ENCODE peak calls at places on chromosomes 11 and 22, in seven cellular contexts. One of them, this sample, is unnamed.

GRCh38 chr11:69348414-69349235 is 54.7 kb downstream of the MYEOV start:
- DNase-seq in SJSA1: peak; percentile 55
- DNase-seq in GM23248: no peak
- DNase-seq in WERI-Rb-1: no peak
- DNase-seq in heart right ventricle: no peak
- DNase-seq in neuronal stem cell: no peak
- DNase-seq in GM23338: no peak
- DNase-seq in this sample: no peak

GRCh38 chr22:50713008-50713385 is 25.0 kb upstream of the ACR start:
- DNase-seq in heart right ventricle: no peak
- DNase-seq in neuronal stem cell: no peak
- DNase-seq in WERI-Rb-1: no peak
- DNase-seq in GM23338: no peak
- DNase-seq in SJSA1: no peak
- DNase-seq in GM23248: no peak
- DNase-seq in this sample: no peak

GRCh38 chr11:74035264-74035663 is 26.4 kb upstream of the UCP3 start:
- DNase-seq in heart right ventricle: no peak
- DNase-seq in GM23338: no peak
- DNase-seq in GM23248: peak; percentile 8
- DNase-seq in neuronal stem cell: no peak
- DNase-seq in WERI-Rb-1: no peak
- DNase-seq in SJSA1: no peak
- DNase-seq in this sample: no peak

GRCh38 chr11:2699185-2699530 is 636 bp downstream of the KCNQ1OT1 start:
- DNase-seq in neuronal stem cell: no peak
- DNase-seq in heart right ventricle: no peak
- DNase-seq in GM23338: peak; percentile 37
- DNase-seq in GM23248: peak; percentile 61
- DNase-seq in WERI-Rb-1: no peak
- DNase-seq in SJSA1: no peak
- DNase-seq in this sample: no peak

GRCh38 chr22:30178180-30179126 is 68.1 kb downstream of the LIF start:
- DNase-seq in GM23248: peak; percentile 24
- DNase-seq in GM23338: no peak
- DNase-seq in neuronal stem cell: no peak
- DNase-seq in SJSA1: no peak
- DNase-seq in WERI-Rb-1: no peak
- DNase-seq in heart right ventricle: no peak
- DNase-seq in this sample: no peak

GRCh38 chr11:73141031-73141308 is 1.1 kb downstream of the FCHSD2 start:
- DNase-seq in SJSA1: peak; percentile 41
- DNase-seq in neuronal stem cell: peak; percentile 8
- DNase-seq in WERI-Rb-1: peak; percentile 30
- DNase-seq in heart right ventricle: no peak
- DNase-seq in GM23248: peak; percentile 58
- DNase-seq in GM23338: no peak
- DNase-seq in this sample: peak; percentile 39

GRCh38 chr22:33274214-33274828 is 216.1 kb upstream of the SYN3 start:
- DNase-seq in GM23248: peak; percentile 36
- DNase-seq in WERI-Rb-1: peak; percentile 50
- DNase-seq in neuronal stem cell: no peak
- DNase-seq in SJSA1: no peak
- DNase-seq in GM23338: peak; percentile 91
- DNase-seq in heart right ventricle: no peak
- DNase-seq in this sample: peak; percentile 34

GRCh38 chr11:64357904-64358535 is 942 bp upstream of the RPS6KA4 start:
- DNase-seq in GM23248: peak; percentile 37
- DNase-seq in SJSA1: peak; percentile 89
- DNase-seq in neuronal stem cell: no peak
- DNase-seq in heart right ventricle: no peak
- DNase-seq in GM23338: no peak
- DNase-seq in WERI-Rb-1: no peak
- DNase-seq in this sample: peak; percentile 51

GRCh38 chr11:108886608-108887007 is 221.7 kb downstream of the DDX10 start:
- DNase-seq in WERI-Rb-1: no peak
- DNase-seq in GM23248: peak; percentile 62
- DNase-seq in GM23338: no peak
- DNase-seq in SJSA1: no peak
- DNase-seq in neuronal stem cell: no peak
- DNase-seq in heart right ventricle: no peak
- DNase-seq in this sample: no peak

GRCh38 chr11:102806296-102806695 is 8.3 kb upstream of the MMP1 start:
- DNase-seq in SJSA1: no peak
- DNase-seq in WERI-Rb-1: no peak
- DNase-seq in GM23338: peak; percentile 45
- DNase-seq in GM23248: peak; percentile 14
- DNase-seq in heart right ventricle: no peak
- DNase-seq in neuronal stem cell: no peak
- DNase-seq in this sample: no peak

GRCh38 chr22:44274918-44275665 is 37.7 kb downstream of the SHISAL1 start:
- DNase-seq in heart right ventricle: no peak
- DNase-seq in WERI-Rb-1: no peak
- DNase-seq in neuronal stem cell: no peak
- DNase-seq in SJSA1: no peak
- DNase-seq in GM23248: no peak
- DNase-seq in GM23338: no peak
- DNase-seq in this sample: no peak

GRCh38 chr22:41935015-41935908 is 8.7 kb upstream of the TNFRSF13C start:
- DNase-seq in heart right ventricle: peak; percentile 65
- DNase-seq in GM23338: no peak
- DNase-seq in neuronal stem cell: no peak
- DNase-seq in SJSA1: no peak
- DNase-seq in GM23248: no peak
- DNase-seq in WERI-Rb-1: no peak
- DNase-seq in this sample: no peak

GRCh38 chr11:68033708-68034045 is 3.2 kb downstream of the NDUFS8 start:
- DNase-seq in GM23248: no peak
- DNase-seq in WERI-Rb-1: no peak
- DNase-seq in neuronal stem cell: no peak
- DNase-seq in SJSA1: no peak
- DNase-seq in GM23338: no peak
- DNase-seq in heart right ventricle: peak; percentile 71
- DNase-seq in this sample: no peak

DNA sequence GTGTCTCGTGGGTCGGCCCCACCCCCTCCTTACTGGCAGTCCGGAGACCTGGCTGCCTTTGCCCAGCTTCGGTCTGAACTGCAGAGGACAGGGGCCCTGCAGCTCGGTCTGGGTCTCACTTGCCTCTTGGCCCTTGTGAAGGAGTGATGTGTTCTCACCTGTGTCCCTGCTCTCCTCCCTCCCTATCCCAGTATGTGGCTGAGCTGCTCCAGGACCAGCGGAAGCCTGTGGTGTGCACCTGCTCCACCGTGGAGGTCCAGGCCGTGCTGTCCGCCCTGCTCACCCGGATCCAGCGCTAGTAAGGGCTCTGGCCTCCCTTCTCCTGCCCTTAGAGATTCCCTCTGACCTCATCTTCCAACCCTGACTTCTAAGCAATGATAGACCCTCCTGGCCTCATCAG is 35.7 kb upstream of the RAB1B start:
- DNase-seq in GM23248: no peak
- DNase-seq in neuronal stem cell: no peak
- DNase-seq in WERI-Rb-1: no peak
- DNase-seq in heart right ventricle: no peak
- DNase-seq in GM23338: no peak
- DNase-seq in SJSA1: no peak
- DNase-seq in this sample: no peak
- H3K36me3 ChIP-seq in GM23248: peaks cover 32% of the 10 kb centered on the region
- H3K36me3 ChIP-seq in neuronal stem cell: peaks cover 5% of the 10 kb centered on the region
- H3K36me3 ChIP-seq in WERI-Rb-1: peaks cover 38% of the 10 kb centered on the region
- H3K36me3 ChIP-seq in heart right ventricle: peaks cover 4% of the 10 kb centered on the region
- H3K36me3 ChIP-seq in GM23338: no peaks in the 10 kb centered on the region
- H3K36me3 ChIP-seq in SJSA1: peaks cover 81% of the 10 kb centered on the region
- H3K36me3 ChIP-seq in this sample: peaks cover 2% of the 10 kb centered on the region

GRCh38 chr11:562046-562645 is 1.4 kb downstream of the RASSF7 start:
- DNase-seq in neuronal stem cell: no peak
- DNase-seq in GM23338: no peak
- DNase-seq in GM23248: no peak
- DNase-seq in heart right ventricle: no peak
- DNase-seq in SJSA1: no peak
- DNase-seq in WERI-Rb-1: no peak
- DNase-seq in this sample: no peak
- H3K4me3 ChIP-seq in neuronal stem cell: no peak overlapping the region
- H3K4me3 ChIP-seq in GM23338: peak overlapping the region; percentile 88
- H3K4me3 ChIP-seq in GM23248: peak overlapping the region; percentile 79
- H3K4me3 ChIP-seq in heart right ventricle: no peak overlapping the region
- H3K4me3 ChIP-seq in SJSA1: no peak overlapping the region
- H3K4me3 ChIP-seq in WERI-Rb-1: no peak overlapping the region
- H3K4me3 ChIP-seq in this sample: no peak overlapping the region

DNA sequence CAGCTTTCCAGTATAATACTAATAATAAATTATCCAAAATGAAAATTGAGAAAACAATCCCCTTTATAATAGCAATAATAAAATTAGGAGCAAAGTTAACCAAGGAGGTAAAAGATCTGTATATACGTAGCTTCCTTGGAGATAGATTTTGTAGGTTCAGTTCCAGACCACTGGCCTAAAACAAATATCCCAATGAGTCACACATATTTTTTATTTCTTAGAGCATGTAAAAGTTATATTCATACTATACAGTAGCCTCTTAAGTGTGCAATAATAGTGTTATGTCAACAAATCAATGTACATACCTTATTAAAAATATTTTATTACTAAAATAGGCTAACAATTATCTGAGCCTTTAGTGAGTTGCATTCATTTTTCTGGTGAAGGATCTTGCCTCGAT is 178.4 kb downstream of the ARHGAP42 start:
- DNase-seq in SJSA1: no peak
- DNase-seq in GM23248: no peak
- DNase-seq in heart right ventricle: no peak
- DNase-seq in GM23338: no peak
- DNase-seq in WERI-Rb-1: no peak
- DNase-seq in neuronal stem cell: no peak
- DNase-seq in this sample: no peak
- H3K27ac ChIP-seq in SJSA1: no peak overlapping the region
- H3K27ac ChIP-seq in GM23248: no peak overlapping the region
- H3K27ac ChIP-seq in heart right ventricle: no peak overlapping the region
- H3K27ac ChIP-seq in GM23338: no peak overlapping the region
- H3K27ac ChIP-seq in WERI-Rb-1: no peak overlapping the region
- H3K27ac ChIP-seq in neuronal stem cell: no peak overlapping the region
- H3K27ac ChIP-seq in this sample: no peak overlapping the region

GRCh38 chr11:70428701-70429427 is 30.5 kb downstream of the CTTN start:
- DNase-seq in neuronal stem cell: no peak
- DNase-seq in GM23338: no peak
- DNase-seq in heart right ventricle: no peak
- DNase-seq in GM23248: no peak
- DNase-seq in SJSA1: no peak
- DNase-seq in WERI-Rb-1: no peak
- DNase-seq in this sample: no peak
- H3K36me3 ChIP-seq in neuronal stem cell: peaks cover 66% of the 10 kb centered on the region
- H3K36me3 ChIP-seq in GM23338: peaks cover 12% of the 10 kb centered on the region
- H3K36me3 ChIP-seq in heart right ventricle: peaks cover 28% of the 10 kb centered on the region
- H3K36me3 ChIP-seq in GM23248: peaks cover 30% of the 10 kb centered on the region
- H3K36me3 ChIP-seq in SJSA1: peaks cover 100% of the 10 kb centered on the region
- H3K36me3 ChIP-seq in WERI-Rb-1: peaks cover 65% of the 10 kb centered on the region
- H3K36me3 ChIP-seq in this sample: peaks cover 13% of the 10 kb centered on the region

This sample was measured in SJCRH30.